ENCODE peak calls at places on chromosomes 1 and 21, in four cellular contexts. J is K562, P is GM12878, G is HL-60. N is an unnamed sample.

GRCh38 chr1:151314137-151314875 is 12.9 kb downstream of the PI4KB start:
- DNase-seq in J (no peak), G (no peak), P (no peak), N (no peak)

GRCh38 chr1:214386747-214387146 is 105.8 kb downstream of the SMYD2 start:
- DNase-seq in P (no peak), J (no peak), G (no peak), N (no peak)

GRCh38 chr1:85321237-85321964 is 45.0 kb upstream of the BCL10 start:
- DNase-seq in J (no peak), P (no peak), G (no peak), N (no peak)

GRCh38 chr1:39128959-39129358 is 75.5 kb upstream of the MACF1 start:
- DNase-seq in G (no peak), P (no peak), J (no peak), N (no peak)

GRCh38 chr1:47703981-47704596 is 266.2 kb downstream of the FOXD2 start:
- DNase-seq in P (no peak), J (peak; percentile 31), G (no peak), N (no peak)

GRCh38 chr1:10710489-10710888 is 86.0 kb downstream of the CASZ1 start:
- DNase-seq in G (no peak), P (no peak), J (no peak), N (no peak)

GRCh38 chr1:6057170-6057569 is 11.5 kb downstream of the KCNAB2 start:
- DNase-seq in P (no peak), G (no peak), J (no peak), N (no peak)

GRCh38 chr1:22597301-22597965 is 34.1 kb downstream of the EPHA8 start:
- DNase-seq in G (no peak), J (no peak), P (no peak), N (no peak)

GRCh38 chr21:42062543-42063022 is 8.5 kb upstream of the UMODL1 start:
- DNase-seq in J (no peak), G (no peak), P (peak; percentile 82), N (peak; percentile 70)

GRCh38 chr1:82950606-82951200 is 1048.2 kb downstream of the TTLL7 start:
- DNase-seq in J (no peak), P (no peak), G (no peak), N (no peak)

GRCh38 chr1:23576338-23577055 is 17.2 kb upstream of the ID3 start:
- DNase-seq in P (no peak), G (no peak), J (no peak), N (no peak)

GRCh38 chr1:40650075-40650474 is 15.4 kb downstream of the RIMS3 start:
- DNase-seq in P (no peak), J (peak; percentile 60), G (no peak), N (no peak)

GRCh38 chr1:30919025-30919881 is 10.7 kb upstream of the SDC3 start:
- DNase-seq in G (peak; percentile 75), P (no peak), J (peak; percentile 76), N (no peak)

GRCh38 chr21:21101911-21102310 is 103.7 kb downstream of the NCAM2 start:
- DNase-seq in G (peak; percentile 77), P (no peak), J (peak; percentile 15), N (no peak)

GRCh38 chr1:60972841-60973364 is 109.5 kb upstream of the NFIA start:
- DNase-seq in G (no peak), P (no peak), J (no peak), N (no peak)

GRCh38 chr1:205939690-205940330 is 3.4 kb downstream of the SLC26A9 start:
- DNase-seq in J (peak; percentile 72), G (no peak), P (no peak), N (no peak)

GRCh38 chr21:38478782-38479181 is 19.5 kb downstream of the ERG start:
- DNase-seq in G (no peak), P (no peak), J (no peak), N (no peak)

GRCh38 chr1:161439280-161440232 is 65.7 kb upstream of the FCGR2A start:
- DNase-seq in J (peak; percentile 25), P (no peak), G (peak; percentile 18), N (peak; percentile 31)

DNA sequence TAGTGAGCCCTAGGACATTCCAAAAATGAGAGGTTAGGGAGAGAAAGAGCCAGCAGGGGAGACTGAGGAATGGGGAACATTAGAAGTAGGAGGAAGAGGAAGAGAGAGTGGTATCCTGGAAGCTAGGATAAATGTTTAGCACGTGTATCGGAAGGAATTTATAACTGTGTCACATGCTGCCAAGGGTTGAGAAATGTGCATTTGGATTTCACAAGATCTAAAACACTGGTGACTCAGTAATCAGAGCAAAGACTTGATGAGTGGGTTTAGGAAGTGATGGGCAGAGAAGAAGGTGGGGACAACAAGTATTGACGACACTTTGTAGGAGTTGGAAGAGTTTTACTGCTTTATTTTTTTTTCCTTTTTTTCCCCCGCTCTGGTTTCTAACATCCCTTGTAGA is 193.9 kb downstream of the FMN2 start:
- DNase-seq in G (no peak), P (no peak), J (no peak), N (no peak)
- TF ChIP-seq SPI1 in G (no peak), P (no peak), J (no peak), N (no peak)

GRCh38 chr1:67053535-67053784 is 488 bp downstream of the SLC35D1 start:
- DNase-seq in P (no peak), G (no peak), J (peak; percentile 59), N (no peak)
- TF ChIP-seq SPI1 in P (no peak), G (no peak), J (no peak), N (no peak)

GRCh38 chr1:93904228-93904627 is 5.0 kb downstream of the GCLM start:
- DNase-seq in P (no peak), G (no peak), J (no peak), N (no peak)
- TF ChIP-seq SPI1 in P (no peak), G (peak; percentile 28), J (no peak), N (no peak)

DNA sequence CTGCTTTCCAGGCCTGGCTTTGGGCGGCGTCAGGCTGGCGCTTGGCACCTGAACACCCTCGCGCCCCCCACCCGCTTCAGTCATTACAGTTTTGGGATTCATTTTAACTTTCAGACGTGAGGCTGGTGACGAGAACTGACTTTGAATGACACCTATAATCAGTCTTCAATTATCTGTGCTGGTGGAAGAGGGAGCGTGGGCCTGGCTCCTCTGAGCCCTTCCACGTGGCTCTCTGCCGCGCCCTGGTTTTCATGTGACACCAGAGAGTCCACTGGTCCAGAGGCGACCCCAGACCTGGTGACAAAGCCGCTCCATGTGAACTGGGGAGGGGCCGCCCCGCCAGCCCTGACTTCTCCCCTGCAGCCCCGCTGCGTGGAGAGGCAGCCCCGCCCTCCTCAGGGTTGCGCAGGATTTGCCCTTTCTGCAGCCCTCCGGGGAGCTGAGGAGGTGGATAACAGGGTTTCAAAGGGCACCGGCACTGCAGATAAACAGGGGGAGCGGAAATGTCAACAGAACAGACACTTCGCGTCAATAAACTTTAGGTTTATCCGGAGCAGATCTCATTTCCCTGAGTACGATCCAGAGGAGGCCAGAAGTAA is 56.3 kb downstream of the AJAP1 start:
- DNase-seq in J (no peak), P (no peak), G (no peak), N (no peak)
- TF ChIP-seq SPI1 in J (no peak), P (no peak), G (no peak), N (no peak)

DNA sequence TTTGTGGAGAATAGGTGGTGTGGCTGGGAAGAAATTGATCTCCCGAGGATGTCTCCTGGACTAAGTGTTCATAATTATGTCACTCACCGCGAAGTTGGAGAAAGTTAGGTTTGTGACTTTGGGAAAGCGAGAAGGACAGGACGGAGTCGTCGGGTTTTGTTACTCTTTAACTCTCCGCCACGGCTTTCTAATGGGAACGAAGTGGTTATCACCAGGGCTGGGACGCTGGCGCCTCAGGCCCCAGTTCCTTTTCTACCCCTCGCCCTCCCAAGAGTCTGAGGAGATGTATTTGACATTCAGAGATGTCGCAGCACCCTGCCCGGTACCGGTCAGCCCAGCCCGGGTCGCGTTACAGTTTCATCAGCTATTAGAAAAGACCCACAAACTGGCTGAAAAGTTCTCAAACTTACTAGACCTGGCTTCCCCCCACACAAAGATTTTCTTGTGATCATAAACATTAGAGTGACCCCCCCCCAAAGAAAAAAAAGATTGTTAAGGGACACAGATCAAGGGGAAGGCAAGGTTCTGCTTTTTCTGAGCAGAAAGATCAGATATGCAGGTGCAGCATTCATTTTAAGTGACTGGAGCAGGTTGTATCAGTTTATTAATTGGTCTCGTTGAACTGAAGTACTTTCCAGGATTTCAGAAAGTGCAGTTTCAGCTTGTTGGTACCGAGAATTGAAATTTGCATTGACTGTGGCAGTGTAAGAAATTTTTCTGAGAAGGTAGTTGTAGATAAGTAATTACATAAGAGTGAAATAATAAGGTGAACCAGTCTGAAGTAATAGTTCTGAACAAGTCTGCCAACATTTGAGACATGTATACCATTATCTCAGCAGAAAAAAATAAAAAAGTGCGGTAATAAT is 881 bp upstream of the ZBTB18 start:
- DNase-seq in P (no peak), G (no peak), J (no peak), N (no peak)
- TF ChIP-seq SPI1 in P (no peak), G (no peak), J (no peak), N (no peak)

GRCh38 chr1:197890936-197891335 is 11.5 kb upstream of the C1orf53 start:
- DNase-seq in P (no peak), G (no peak), J (no peak), N (no peak)

GRCh38 chr1:197896301-197896700 is 6.1 kb upstream of the C1orf53 start:
- DNase-seq in G (no peak), J (no peak), P (no peak), N (no peak)

DNA sequence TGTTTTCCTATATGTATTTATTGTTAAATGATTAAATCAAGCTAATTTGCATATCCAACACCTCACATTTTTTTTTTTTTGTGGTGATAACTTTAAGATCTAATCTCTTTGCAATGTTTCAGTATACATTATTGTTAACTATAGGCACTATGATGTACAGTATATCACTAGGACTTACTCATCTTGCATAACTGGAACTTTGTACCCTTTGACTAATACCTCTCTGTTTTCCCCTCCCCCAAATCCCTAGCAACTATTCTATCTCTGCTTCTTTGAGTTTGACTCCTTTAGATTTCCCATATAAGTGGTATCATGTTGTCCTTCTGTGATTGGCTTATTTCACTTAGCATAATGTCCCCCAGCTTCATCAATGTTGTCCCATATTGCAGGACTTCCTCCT is 9.7 kb upstream of the C1orf53 start:
- DNase-seq in G (no peak), J (no peak), P (no peak), N (no peak)
- TF ChIP-seq SPI1 in G (no peak), J (no peak), P (no peak), N (no peak)

N was measured in GM12891.